ENCODE peak calls at places on chromosomes 7 and 10, in seven cellular contexts. F, V, A, L, E, Y and N are unnamed samples.

GRCh38 chr7:5528815-5529442 is 105.3 kb upstream of the TNRC18 start:
- DNase-seq in E (peak), F (no peak), Y (no peak), A (no peak), V (no peak), L (no peak), N (no peak)

GRCh38 chr7:90816511-90817142 is 220.5 kb downstream of the CDK14 start:
- DNase-seq in L (no peak), Y (peak), V (no peak), F (no peak), E (peak), A (no peak), N (no peak)

GRCh38 chr7:150806863-150807262 is 6.3 kb downstream of the TMEM176A start:
- DNase-seq in A (no peak), E (no peak), L (no peak), V (no peak), F (no peak), Y (no peak), N (no peak)

GRCh38 chr10:51706225-51706624 is 6.8 kb upstream of the CSTF2T start:
- DNase-seq in E (no peak), Y (peak), V (no peak), A (no peak), L (no peak), F (no peak), N (no peak)

GRCh38 chr7:81506609-81507008 is 263.2 kb downstream of the HGF start:
- DNase-seq in A (no peak), E (no peak), V (no peak), F (no peak), Y (no peak), L (no peak), N (no peak)

GRCh38 chr10:132785433-132786278 is at the start of gene NKX6-2:
- DNase-seq in Y (no peak), A (no peak), F (no peak), L (no peak), V (no peak), E (no peak), N (no peak)

GRCh38 chr7:23043441-23043840 is 29.5 kb upstream of the HYCC1 start:
- DNase-seq in Y (no peak), F (peak), E (peak), V (no peak), A (no peak), L (no peak), N (no peak)

GRCh38 chr7:43303740-43304241 is 191.3 kb downstream of the HECW1 start:
- DNase-seq in L (peak), Y (no peak), E (peak), A (peak), F (peak), V (no peak), N (no peak)

GRCh38 chr7:9600974-9601373 is 1167.6 kb downstream of the NXPH1 start:
- DNase-seq in F (no peak), Y (no peak), E (peak), V (peak), A (no peak), L (no peak), N (no peak)